ENCODE peak calls at places on chromosomes 2 and 18, in five cellular contexts. J is NCI-H1930, X is NCI-H69, U is cardiac muscle cell, V is NCI-H748 treated with DMSO at 0.1 percent for 48 hours. D is an unnamed sample.

GRCh38 chr2:186570587-186570986 is 19.3 kb upstream of the ITGAV start:
- DNase-seq in J (no peak), X (peak), U (peak), V (no peak), D (no peak)

GRCh38 chr2:74864728-74865722 is 31.1 kb downstream of the HK2 start:
- DNase-seq in X (no peak), V (no peak), U (peak), J (no peak), D (no peak)

GRCh38 chr2:162061021-162061420 is 13.0 kb downstream of the DPP4 start:
- DNase-seq in X (no peak), U (no peak), V (no peak), J (no peak), D (no peak)

GRCh38 chr18:22710628-22711380 is 222.3 kb upstream of the RBBP8 start:
- DNase-seq in J (no peak), V (no peak), U (peak), X (no peak), D (no peak)

GRCh38 chr18:57910817-57911216 is 107.7 kb upstream of the ATP8B1 start:
- DNase-seq in V (no peak), J (no peak), U (no peak), X (peak), D (no peak)

GRCh38 chr2:217371681-217372297 is 511.9 kb upstream of the TNP1 start:
- DNase-seq in U (no peak), V (peak), X (peak), J (no peak), D (no peak)

GRCh38 chr2:150570712-150571111 is 83.2 kb upstream of the RND3 start:
- DNase-seq in V (no peak), J (no peak), X (no peak), U (peak), D (no peak)

GRCh38 chr18:49913221-49913620 is 99.9 kb upstream of the ACAA2 start:
- DNase-seq in J (no peak), U (no peak), V (no peak), X (no peak), D (no peak)

GRCh38 chr2:64104944-64105343 is 39.3 kb downstream of the PELI1 start:
- DNase-seq in V (peak), U (no peak), J (no peak), X (peak), D (no peak)

GRCh38 chr2:186059096-186059495 is 320.5 kb downstream of the FSIP2 start:
- DNase-seq in J (no peak), U (peak), X (peak), V (peak), D (no peak)

GRCh38 chr2:69253893-69254292 is 133.1 kb downstream of the GFPT1 start:
- DNase-seq in X (no peak), J (no peak), V (no peak), U (peak), D (no peak)

GRCh38 chr2:179787601-179788000 is 73.8 kb downstream of the ZNF385B start:
- DNase-seq in V (no peak), U (no peak), X (no peak), J (no peak), D (no peak)

GRCh38 chr2:61182059-61182383 is 20.0 kb downstream of the C2orf74 start:
- DNase-seq in J (no peak), X (no peak), V (no peak), U (no peak), D (no peak)

GRCh38 chr2:135600915-135601314 is 69.6 kb downstream of the R3HDM1 start:
- DNase-seq in J (no peak), U (peak), X (no peak), V (no peak), D (no peak)

GRCh38 chr18:46419391-46420141 is 237.5 kb downstream of the LOXHD1 start:
- DNase-seq in J (no peak), X (no peak), V (no peak), U (no peak), D (no peak)

D was measured in T-helper 9 cell.